ENCODE peak calls at places on chromosomes 3 and 15, in four cellular contexts. R, W, K and X are unnamed samples.

GRCh38 chr15:43193710-43194109 is 8.5 kb downstream of the CCNDBP1 start:
- DNase-seq in R (no peak), W (no peak), K (no peak), X (no peak)

GRCh38 chr15:68492855-68493254 is 60.9 kb upstream of the ITGA11 start:
- DNase-seq in R (no peak), W (no peak), K (no peak), X (no peak)

GRCh38 chr15:90911302-90911623 is 8.2 kb downstream of the MAN2A2 start:
- DNase-seq in R (no peak), W (no peak), K (no peak), X (no peak)

GRCh38 chr3:11624704-11625375 is 18.9 kb downstream of the VGLL4 start:
- DNase-seq in R (no peak), W (no peak), K (no peak), X (no peak)

GRCh38 chr3:78660958-78661357 is 1106.8 kb downstream of the ROBO1 start:
- DNase-seq in R (no peak), W (no peak), K (no peak), X (no peak)

GRCh38 chr3:106699093-106699492 is 678.1 kb upstream of the CCDC54 start:
- DNase-seq in R (peak; percentile 35), W (no peak), K (no peak), X (no peak)

GRCh38 chr3:172268896-172269295 is 179.4 kb downstream of the GHSR start:
- DNase-seq in R (no peak), W (no peak), K (no peak), X (no peak)

GRCh38 chr3:185152433-185153169 is at the start of gene C3orf70:
- DNase-seq in R (peak; percentile 25), W (peak; percentile 62), K (no peak), X (peak; percentile 26)

GRCh38 chr3:46924921-46925584 is 47.5 kb downstream of the PTH1R start:
- DNase-seq in R (no peak), W (no peak), K (no peak), X (no peak)